ENCODE peak calls at places on chromosome 16, in seven cellular contexts. T is amniotic epithelial cell; Y is activated T-cell treated with anti-CD3 and anti-CD28 coated beads, Interleukin-2, amount 50 U/mL, for 72 hours; A is thoracic aorta; L is COR-L47; Q is NCI-H2029 treated with DMSO at 0.1 percent for 48 hours; D is hypothalamus. S is an unnamed sample.

GRCh38 chr16:2447920-2448583 is 11.9 kb upstream of the TEDC2 start:
- DNase-seq in L (no peak), Q (no peak), T (peak; percentile 68), Y (no peak), A (no peak), D (no peak), S (no peak)

GRCh38 chr16:4691666-4692412 is 1.5 kb upstream of the NUDT16L1 start:
- DNase-seq in Y (no peak), D (no peak), L (no peak), Q (no peak), A (no peak), T (no peak), S (no peak)

GRCh38 chr16:52690468-52690867 is 143.5 kb upstream of the TOX3 start:
- DNase-seq in A (no peak), T (no peak), Q (no peak), Y (no peak), L (no peak), D (no peak), S (no peak)

GRCh38 chr16:75593825-75594820 is 27.9 kb downstream of the GABARAPL2 start:
- DNase-seq in L (no peak), A (no peak), T (peak; percentile 48), Q (no peak), Y (peak; percentile 9), D (no peak), S (peak; percentile 71)

GRCh38 chr16:802461-802860 is 1.9 kb upstream of the GNG13 start:
- DNase-seq in A (no peak), Y (no peak), D (no peak), Q (no peak), L (no peak), T (no peak), S (no peak)

GRCh38 chr16:22946433-22946832 is 132.5 kb downstream of the HS3ST2 start:
- DNase-seq in A (no peak), Y (no peak), D (no peak), Q (no peak), T (no peak), L (no peak), S (no peak)

GRCh38 chr16:57186630-57187507 is 740 bp downstream of the RSPRY1 start:
- DNase-seq in T (peak; percentile 23), A (no peak), Y (peak; percentile 21), Q (no peak), D (no peak), L (no peak), S (no peak)

GRCh38 chr16:4936991-4937781 is at the start of gene PPL:
- DNase-seq in Y (peak; percentile 56), L (peak; percentile 81), Q (peak; percentile 64), T (no peak), D (no peak), A (no peak), S (peak; percentile 66)

GRCh38 chr16:19698480-19699465 is 19.3 kb downstream of the KNOP1 start:
- DNase-seq in T (peak; percentile 67), L (no peak), Y (peak; percentile 20), A (no peak), D (no peak), Q (no peak), S (no peak)

GRCh38 chr16:11743308-11744074 is 834 bp upstream of the TXNDC11 start:
- DNase-seq in T (peak; percentile 88), L (no peak), Y (peak; percentile 27), D (no peak), A (peak; percentile 39), Q (no peak), S (no peak)

GRCh38 chr16:66561381-66562080 is 4.7 kb upstream of the CMTM1 start:
- DNase-seq in Q (no peak), Y (no peak), A (no peak), T (no peak), L (no peak), D (no peak), S (no peak)